ENCODE peak calls at places on chromosomes 5 and 9, in eight cellular contexts. One of them, this sample, is unnamed.

GRCh38 chr9:37992924-37993349 is 76.1 kb downstream of the SHB start:
- DNase-seq in endothelial cell of umbilical vein: peak; percentile 80
- DNase-seq in neural progenitor cell: no peak
- DNase-seq in stomach: no peak
- DNase-seq in esophagus squamous epithelium: no peak
- DNase-seq in GM13977: no peak
- DNase-seq in keratinocyte: no peak
- DNase-seq in colonic mucosa: no peak
- DNase-seq in this sample: no peak

GRCh38 chr5:119168401-119168800 is 97.5 kb downstream of the DMXL1 start:
- DNase-seq in endothelial cell of umbilical vein: peak; percentile 61
- DNase-seq in neural progenitor cell: no peak
- DNase-seq in colonic mucosa: no peak
- DNase-seq in stomach: no peak
- DNase-seq in GM13977: no peak
- DNase-seq in esophagus squamous epithelium: no peak
- DNase-seq in keratinocyte: no peak
- DNase-seq in this sample: no peak

GRCh38 chr5:43485406-43485805 is 1.7 kb upstream of the TMEM267 start:
- DNase-seq in endothelial cell of umbilical vein: no peak
- DNase-seq in stomach: no peak
- DNase-seq in neural progenitor cell: no peak
- DNase-seq in keratinocyte: no peak
- DNase-seq in esophagus squamous epithelium: no peak
- DNase-seq in colonic mucosa: peak; percentile 30
- DNase-seq in GM13977: no peak
- DNase-seq in this sample: no peak

GRCh38 chr5:130471-131175 is 38.7 kb downstream of the PLEKHG4B start:
- DNase-seq in keratinocyte: no peak
- DNase-seq in endothelial cell of umbilical vein: no peak
- DNase-seq in neural progenitor cell: no peak
- DNase-seq in esophagus squamous epithelium: no peak
- DNase-seq in colonic mucosa: no peak
- DNase-seq in GM13977: no peak
- DNase-seq in stomach: no peak
- DNase-seq in this sample: no peak

GRCh38 chr5:54049963-54050362 is 260.4 kb downstream of the ARL15 start:
- DNase-seq in endothelial cell of umbilical vein: no peak
- DNase-seq in stomach: no peak
- DNase-seq in GM13977: no peak
- DNase-seq in colonic mucosa: no peak
- DNase-seq in keratinocyte: no peak
- DNase-seq in esophagus squamous epithelium: no peak
- DNase-seq in neural progenitor cell: no peak
- DNase-seq in this sample: no peak

GRCh38 chr9:135126480-135127187 is 39.2 kb downstream of the OLFM1 start:
- DNase-seq in GM13977: no peak
- DNase-seq in colonic mucosa: no peak
- DNase-seq in keratinocyte: peak; percentile 28
- DNase-seq in stomach: no peak
- DNase-seq in neural progenitor cell: no peak
- DNase-seq in endothelial cell of umbilical vein: no peak
- DNase-seq in esophagus squamous epithelium: no peak
- DNase-seq in this sample: no peak

GRCh38 chr5:107422494-107422893 is 248.2 kb downstream of the EFNA5 start:
- DNase-seq in GM13977: no peak
- DNase-seq in esophagus squamous epithelium: no peak
- DNase-seq in colonic mucosa: no peak
- DNase-seq in stomach: no peak
- DNase-seq in keratinocyte: no peak
- DNase-seq in neural progenitor cell: no peak
- DNase-seq in endothelial cell of umbilical vein: no peak
- DNase-seq in this sample: no peak

GRCh38 chr9:14561929-14562386 is 131.3 kb downstream of the ZDHHC21 start:
- DNase-seq in neural progenitor cell: peak; percentile 53
- DNase-seq in endothelial cell of umbilical vein: no peak
- DNase-seq in esophagus squamous epithelium: no peak
- DNase-seq in colonic mucosa: no peak
- DNase-seq in keratinocyte: no peak
- DNase-seq in GM13977: no peak
- DNase-seq in stomach: no peak
- DNase-seq in this sample: no peak

GRCh38 chr5:32232441-32233219 is 58.5 kb upstream of the GOLPH3 start:
- DNase-seq in endothelial cell of umbilical vein: peak; percentile 77
- DNase-seq in neural progenitor cell: peak; percentile 79
- DNase-seq in keratinocyte: no peak
- DNase-seq in esophagus squamous epithelium: no peak
- DNase-seq in colonic mucosa: peak; percentile 85
- DNase-seq in stomach: peak; percentile 87
- DNase-seq in GM13977: peak; percentile 75
- DNase-seq in this sample: peak; percentile 82

GRCh38 chr9:38337095-38337494 is 55.4 kb upstream of the ALDH1B1 start:
- DNase-seq in GM13977: no peak
- DNase-seq in stomach: no peak
- DNase-seq in esophagus squamous epithelium: no peak
- DNase-seq in endothelial cell of umbilical vein: no peak
- DNase-seq in keratinocyte: no peak
- DNase-seq in colonic mucosa: no peak
- DNase-seq in neural progenitor cell: no peak
- DNase-seq in this sample: no peak

GRCh38 chr9:84955971-84956370 is 286.4 kb downstream of the NTRK2 start:
- DNase-seq in stomach: no peak
- DNase-seq in endothelial cell of umbilical vein: no peak
- DNase-seq in keratinocyte: no peak
- DNase-seq in neural progenitor cell: no peak
- DNase-seq in GM13977: no peak
- DNase-seq in esophagus squamous epithelium: no peak
- DNase-seq in colonic mucosa: no peak
- DNase-seq in this sample: no peak

GRCh38 chr5:97021416-97021815 is 85.5 kb downstream of the LNPEP start:
- DNase-seq in stomach: no peak
- DNase-seq in keratinocyte: no peak
- DNase-seq in esophagus squamous epithelium: no peak
- DNase-seq in neural progenitor cell: no peak
- DNase-seq in endothelial cell of umbilical vein: peak; percentile 36
- DNase-seq in GM13977: no peak
- DNase-seq in colonic mucosa: no peak
- DNase-seq in this sample: no peak

GRCh38 chr5:145579336-145579735 is 255.8 kb downstream of the PRELID2 start:
- DNase-seq in colonic mucosa: no peak
- DNase-seq in stomach: no peak
- DNase-seq in GM13977: no peak
- DNase-seq in esophagus squamous epithelium: no peak
- DNase-seq in endothelial cell of umbilical vein: no peak
- DNase-seq in neural progenitor cell: no peak
- DNase-seq in keratinocyte: no peak
- DNase-seq in this sample: no peak

GRCh38 chr5:167217097-167217743 is 1074.2 kb upstream of the WWC1 start:
- DNase-seq in stomach: no peak
- DNase-seq in keratinocyte: no peak
- DNase-seq in neural progenitor cell: no peak
- DNase-seq in GM13977: no peak
- DNase-seq in esophagus squamous epithelium: no peak
- DNase-seq in colonic mucosa: no peak
- DNase-seq in endothelial cell of umbilical vein: no peak
- DNase-seq in this sample: no peak

GRCh38 chr5:547086-547924 is 23.1 kb upstream of the SLC9A3 start:
- DNase-seq in keratinocyte: peak; percentile 7
- DNase-seq in endothelial cell of umbilical vein: no peak
- DNase-seq in stomach: no peak
- DNase-seq in GM13977: no peak
- DNase-seq in esophagus squamous epithelium: no peak
- DNase-seq in colonic mucosa: peak; percentile 39
- DNase-seq in neural progenitor cell: no peak
- DNase-seq in this sample: no peak

GRCh38 chr9:123525424-123525823 is 169.4 kb downstream of the CRB2 start:
- DNase-seq in endothelial cell of umbilical vein: no peak
- DNase-seq in colonic mucosa: no peak
- DNase-seq in GM13977: no peak
- DNase-seq in esophagus squamous epithelium: no peak
- DNase-seq in stomach: no peak
- DNase-seq in keratinocyte: no peak
- DNase-seq in neural progenitor cell: no peak
- DNase-seq in this sample: no peak

GRCh38 chr9:129133067-129133466 is 21.9 kb downstream of the PTPA start:
- DNase-seq in stomach: no peak
- DNase-seq in GM13977: no peak
- DNase-seq in neural progenitor cell: no peak
- DNase-seq in endothelial cell of umbilical vein: no peak
- DNase-seq in colonic mucosa: no peak
- DNase-seq in keratinocyte: no peak
- DNase-seq in esophagus squamous epithelium: no peak
- DNase-seq in this sample: no peak

GRCh38 chr9:89749500-89750116 is 144.8 kb downstream of the GADD45G start:
- DNase-seq in stomach: no peak
- DNase-seq in endothelial cell of umbilical vein: no peak
- DNase-seq in esophagus squamous epithelium: no peak
- DNase-seq in GM13977: no peak
- DNase-seq in keratinocyte: no peak
- DNase-seq in colonic mucosa: no peak
- DNase-seq in neural progenitor cell: no peak
- DNase-seq in this sample: no peak

GRCh38 chr9:89752154-89752553 is 147.3 kb downstream of the GADD45G start:
- DNase-seq in endothelial cell of umbilical vein: no peak
- DNase-seq in esophagus squamous epithelium: no peak
- DNase-seq in stomach: no peak
- DNase-seq in GM13977: no peak
- DNase-seq in neural progenitor cell: no peak
- DNase-seq in keratinocyte: no peak
- DNase-seq in colonic mucosa: no peak
- DNase-seq in this sample: no peak

GRCh38 chr9:89750117-89750551 is 145.3 kb downstream of the GADD45G start:
- DNase-seq in colonic mucosa: no peak
- DNase-seq in stomach: no peak
- DNase-seq in esophagus squamous epithelium: no peak
- DNase-seq in GM13977: no peak
- DNase-seq in keratinocyte: no peak
- DNase-seq in neural progenitor cell: peak; percentile 80
- DNase-seq in endothelial cell of umbilical vein: no peak
- DNase-seq in this sample: no peak

GRCh38 chr9:89753472-89754055 is 148.8 kb downstream of the GADD45G start:
- DNase-seq in endothelial cell of umbilical vein: no peak
- DNase-seq in GM13977: peak; percentile 61
- DNase-seq in neural progenitor cell: no peak
- DNase-seq in keratinocyte: no peak
- DNase-seq in esophagus squamous epithelium: no peak
- DNase-seq in colonic mucosa: no peak
- DNase-seq in stomach: no peak
- DNase-seq in this sample: peak; percentile 44

GRCh38 chr9:89751081-89751855 is 146.5 kb downstream of the GADD45G start:
- DNase-seq in keratinocyte: no peak
- DNase-seq in stomach: no peak
- DNase-seq in colonic mucosa: no peak
- DNase-seq in neural progenitor cell: no peak
- DNase-seq in endothelial cell of umbilical vein: no peak
- DNase-seq in GM13977: no peak
- DNase-seq in esophagus squamous epithelium: no peak
- DNase-seq in this sample: no peak
- TF ChIP-seq CTCF in keratinocyte: no peak
- TF ChIP-seq CTCF in stomach: no peak
- TF ChIP-seq CTCF in colonic mucosa: no peak
- TF ChIP-seq CTCF in neural progenitor cell: no peak
- TF ChIP-seq CTCF in endothelial cell of umbilical vein: no peak
- TF ChIP-seq CTCF in GM13977: no peak
- TF ChIP-seq CTCF in esophagus squamous epithelium: no peak
- TF ChIP-seq CTCF in this sample: no peak

GRCh38 chr5:178208540-178209227 is 4.4 kb downstream of the HNRNPAB start:
- DNase-seq in esophagus squamous epithelium: no peak
- DNase-seq in stomach: no peak
- DNase-seq in endothelial cell of umbilical vein: no peak
- DNase-seq in GM13977: no peak
- DNase-seq in colonic mucosa: peak; percentile 23
- DNase-seq in keratinocyte: no peak
- DNase-seq in neural progenitor cell: no peak
- DNase-seq in this sample: no peak
- TF ChIP-seq CTCF in esophagus squamous epithelium: no peak
- TF ChIP-seq CTCF in stomach: no peak
- TF ChIP-seq CTCF in endothelial cell of umbilical vein: peak; percentile 11
- TF ChIP-seq CTCF in GM13977: no peak
- TF ChIP-seq CTCF in colonic mucosa: no peak
- TF ChIP-seq CTCF in keratinocyte: no peak
- TF ChIP-seq CTCF in neural progenitor cell: peak; percentile 39
- TF ChIP-seq CTCF in this sample: no peak

DNA sequence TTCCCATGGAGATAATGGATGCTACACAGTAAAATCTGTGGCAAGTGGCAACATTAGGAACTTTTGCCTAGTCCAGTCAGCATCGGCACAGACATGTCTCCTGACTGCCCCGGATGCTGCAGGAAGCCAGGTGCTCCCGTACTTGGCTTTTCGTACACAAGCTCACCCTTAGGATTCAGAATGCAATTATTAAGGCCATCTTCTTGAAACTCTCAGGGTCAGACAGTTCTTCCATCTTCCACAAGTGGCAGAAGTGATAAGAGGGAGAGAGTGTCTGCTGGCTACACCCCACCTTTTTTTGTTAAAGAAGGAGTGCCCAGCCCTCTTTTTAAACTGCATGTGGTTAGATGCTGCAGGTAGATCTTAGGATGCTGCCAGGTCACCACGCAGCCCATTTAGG is 91.2 kb downstream of the SNCAIP start:
- DNase-seq in colonic mucosa: no peak
- DNase-seq in esophagus squamous epithelium: no peak
- DNase-seq in GM13977: no peak
- DNase-seq in stomach: no peak
- DNase-seq in endothelial cell of umbilical vein: no peak
- DNase-seq in keratinocyte: no peak
- DNase-seq in neural progenitor cell: no peak
- DNase-seq in this sample: no peak
- TF ChIP-seq CTCF in colonic mucosa: no peak
- TF ChIP-seq CTCF in esophagus squamous epithelium: no peak
- TF ChIP-seq CTCF in GM13977: no peak
- TF ChIP-seq CTCF in stomach: no peak
- TF ChIP-seq CTCF in endothelial cell of umbilical vein: no peak
- TF ChIP-seq CTCF in keratinocyte: no peak
- TF ChIP-seq CTCF in neural progenitor cell: no peak
- TF ChIP-seq CTCF in this sample: no peak

DNA sequence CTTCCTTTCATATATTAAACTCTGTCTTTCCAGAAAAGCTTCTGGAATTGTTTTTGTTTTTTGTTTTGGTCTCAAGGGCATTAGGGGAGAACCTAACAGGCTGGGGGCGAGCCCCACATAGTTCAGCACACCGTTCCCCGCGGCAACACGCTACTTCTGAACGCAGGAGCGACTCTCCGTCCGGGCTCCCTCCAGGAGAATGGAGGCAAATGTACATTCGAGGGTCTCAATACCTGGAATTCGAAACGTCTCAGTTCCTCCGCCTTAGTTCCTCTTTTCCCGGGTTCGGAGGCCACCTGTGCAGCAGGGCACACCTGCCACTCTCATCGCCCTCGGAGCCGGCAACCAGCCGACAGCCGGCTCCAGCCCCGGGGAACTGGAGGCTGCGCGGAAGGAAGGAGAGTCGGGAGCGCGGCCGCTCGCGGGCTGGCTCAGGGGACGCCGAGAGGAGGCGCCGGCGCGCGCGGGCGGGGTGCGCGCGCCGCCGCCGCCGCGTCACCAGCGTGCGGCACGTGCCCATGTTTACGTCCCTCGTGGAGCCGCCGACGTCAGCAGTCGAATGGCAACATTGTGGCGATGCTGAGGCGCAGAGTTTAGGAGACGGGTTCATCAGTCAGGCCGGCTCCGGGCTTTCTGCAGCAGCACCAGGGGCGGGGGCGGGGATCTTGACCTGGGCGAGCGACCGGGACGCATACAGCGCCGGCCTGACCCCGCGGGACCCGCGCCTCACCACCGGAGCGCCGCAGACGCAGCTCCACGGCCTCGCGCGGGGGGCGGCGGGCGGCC is at the start of gene JMY:
- DNase-seq in stomach: peak; percentile 90
- DNase-seq in neural progenitor cell: peak; percentile 94
- DNase-seq in keratinocyte: no peak
- DNase-seq in GM13977: peak; percentile 94
- DNase-seq in colonic mucosa: peak; percentile 88
- DNase-seq in endothelial cell of umbilical vein: peak; percentile 81
- DNase-seq in esophagus squamous epithelium: peak; percentile 31
- DNase-seq in this sample: peak; percentile 90
- TF ChIP-seq CTCF in stomach: no peak
- TF ChIP-seq CTCF in neural progenitor cell: no peak
- TF ChIP-seq CTCF in keratinocyte: peak; percentile 24
- TF ChIP-seq CTCF in GM13977: peak; percentile 11
- TF ChIP-seq CTCF in colonic mucosa: no peak
- TF ChIP-seq CTCF in endothelial cell of umbilical vein: peak; percentile 22
- TF ChIP-seq CTCF in esophagus squamous epithelium: no peak
- TF ChIP-seq CTCF in this sample: peak; percentile 13